ENCODE peak calls at places on chromosomes 4 and X, in eight cellular contexts. Y, M, F, N, E, H, S and B are unnamed samples.

GRCh38 chr4:119585771-119586170 is 42.8 kb downstream of the PDE5A start:
- DNase-seq in F (no peak), E (no peak), H (no peak), M (no peak), S (no peak), N (no peak), Y (no peak), B (no peak)

GRCh38 chrX:3651272-3651671 is 62.2 kb downstream of the PRKX start:
- DNase-seq in Y (no peak), F (no peak), M (peak), N (no peak), H (no peak), E (no peak), S (no peak), B (no peak)

GRCh38 chr4:115355329-115355728 is 241.9 kb upstream of the NDST4 start:
- DNase-seq in Y (no peak), E (no peak), M (no peak), N (no peak), S (no peak), F (no peak), H (no peak), B (no peak)

GRCh38 chrX:155767101-155767878 is 113.9 kb upstream of the VAMP7 start:
- DNase-seq in F (no peak), N (peak), S (peak), E (no peak), H (peak), Y (peak), M (peak), B (no peak)

GRCh38 chrX:93649381-93649780 is 24.0 kb downstream of the NAP1L3 start:
- DNase-seq in M (no peak), N (no peak), Y (no peak), H (no peak), S (no peak), E (no peak), F (no peak), B (no peak)

GRCh38 chr4:6775746-6776145 is 6.8 kb upstream of the KIAA0232 start:
- DNase-seq in Y (no peak), M (no peak), S (no peak), N (no peak), H (no peak), F (no peak), E (peak), B (no peak)

GRCh38 chrX:48558270-48558669 is 16.0 kb upstream of the RBM3 start:
- DNase-seq in S (no peak), E (no peak), M (peak), N (no peak), H (no peak), Y (no peak), F (no peak), B (no peak)

GRCh38 chrX:23434356-23434884 is 99.8 kb downstream of the PTCHD1 start:
- DNase-seq in E (no peak), F (peak), S (no peak), Y (peak), N (peak), M (no peak), H (peak), B (no peak)

GRCh38 chr4:99447079-99447478 is 11.9 kb upstream of the ADH7 start:
- DNase-seq in E (no peak), N (peak), Y (no peak), H (no peak), M (peak), S (peak), F (no peak), B (no peak)

GRCh38 chr4:26021417-26022345 is 107.7 kb downstream of the SMIM20 start:
- DNase-seq in H (no peak), N (peak), S (no peak), F (no peak), M (no peak), E (peak), Y (no peak), B (no peak)

GRCh38 chrX:129701624-129702069 is 37.1 kb upstream of the XPNPEP2 start:
- DNase-seq in E (no peak), S (no peak), N (peak), Y (peak), F (peak), H (peak), M (no peak), B (no peak)

GRCh38 chr4:90641856-90642599 is 514.8 kb downstream of the CCSER1 start:
- DNase-seq in Y (no peak), E (no peak), N (no peak), M (no peak), S (no peak), F (no peak), H (no peak), B (no peak)

GRCh38 chr4:57490520-57490919 is 380.3 kb upstream of the IGFBP7 start:
- DNase-seq in Y (peak), M (peak), S (no peak), F (no peak), E (no peak), N (no peak), H (peak), B (no peak)

GRCh38 chr4:163920426-163920825 is 425.9 kb downstream of the TMA16 start:
- DNase-seq in H (no peak), M (no peak), Y (no peak), S (no peak), N (no peak), E (no peak), F (no peak), B (no peak)

GRCh38 chr4:27789768-27790167 is 929.1 kb downstream of the STIM2 start:
- DNase-seq in H (no peak), M (no peak), E (no peak), Y (no peak), N (no peak), S (no peak), F (no peak), B (no peak)

DNA sequence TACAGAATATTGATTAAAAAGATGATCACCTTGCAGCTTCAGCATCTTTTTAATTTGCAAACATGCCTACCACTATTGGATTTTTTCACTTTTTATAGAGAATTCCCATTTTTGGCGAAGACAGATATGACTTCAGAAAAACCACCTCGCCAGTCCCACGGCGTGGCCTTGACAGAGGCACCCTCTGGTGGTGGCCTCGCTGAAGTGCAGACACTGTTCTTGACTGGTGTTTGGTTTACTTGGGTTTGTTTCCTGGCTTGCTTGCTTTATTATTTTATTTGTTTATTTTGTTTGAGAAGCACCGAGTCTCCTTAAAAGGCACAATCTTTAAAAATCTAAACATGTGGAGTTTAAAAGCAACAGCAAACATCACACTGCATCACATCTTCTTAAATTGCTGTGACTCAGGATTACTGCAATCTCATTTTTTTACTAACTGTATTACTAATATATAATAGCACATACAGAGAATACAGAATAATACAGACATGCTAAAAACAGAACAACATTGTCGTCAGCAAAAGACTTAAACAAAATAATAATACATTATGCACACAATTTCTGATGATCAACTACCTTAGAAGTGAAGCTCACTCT is 13.1 kb upstream of the AMTN start:
- DNase-seq in S (no peak), M (peak), E (no peak), F (no peak), H (peak), Y (no peak), N (peak), B (no peak)
- TF ChIP-seq POLR2A in S (no peak), M (no peak), E (no peak), F (no peak), H (no peak), Y (no peak), N (no peak), B (no peak)

GRCh38 chr4:97027989-97028388 is 1115.3 kb downstream of the STPG2 start:
- DNase-seq in S (no peak), E (no peak), Y (no peak), H (no peak), F (no peak), M (no peak), N (no peak), B (no peak)
- TF ChIP-seq POLR2A in S (no peak), E (no peak), Y (no peak), H (no peak), F (no peak), M (no peak), N (no peak), B (no peak)

GRCh38 chr4:108695062-108695461 is 44.7 kb downstream of the OSTC start:
- DNase-seq in M (no peak), E (no peak), F (no peak), N (no peak), Y (no peak), H (no peak), S (no peak), B (no peak)

GRCh38 chr4:108693819-108694218 is 43.4 kb downstream of the OSTC start:
- DNase-seq in H (no peak), S (no peak), Y (no peak), F (no peak), M (no peak), E (no peak), N (no peak), B (no peak)

GRCh38 chr4:108694423-108694822 is 44.0 kb downstream of the OSTC start:
- DNase-seq in H (no peak), M (no peak), Y (no peak), E (no peak), F (no peak), S (no peak), N (no peak), B (no peak)

GRCh38 chr4:108693211-108693610 is 42.8 kb downstream of the OSTC start:
- DNase-seq in H (no peak), F (no peak), S (no peak), M (no peak), E (no peak), Y (no peak), N (no peak), B (no peak)

GRCh38 chr4:108696160-108696559 is 45.8 kb downstream of the OSTC start:
- DNase-seq in E (no peak), Y (no peak), N (no peak), H (no peak), F (no peak), S (no peak), M (no peak), B (no peak)
- TF ChIP-seq POLR2A in E (no peak), Y (no peak), N (no peak), H (no peak), F (no peak), S (no peak), M (no peak), B (no peak)

DNA sequence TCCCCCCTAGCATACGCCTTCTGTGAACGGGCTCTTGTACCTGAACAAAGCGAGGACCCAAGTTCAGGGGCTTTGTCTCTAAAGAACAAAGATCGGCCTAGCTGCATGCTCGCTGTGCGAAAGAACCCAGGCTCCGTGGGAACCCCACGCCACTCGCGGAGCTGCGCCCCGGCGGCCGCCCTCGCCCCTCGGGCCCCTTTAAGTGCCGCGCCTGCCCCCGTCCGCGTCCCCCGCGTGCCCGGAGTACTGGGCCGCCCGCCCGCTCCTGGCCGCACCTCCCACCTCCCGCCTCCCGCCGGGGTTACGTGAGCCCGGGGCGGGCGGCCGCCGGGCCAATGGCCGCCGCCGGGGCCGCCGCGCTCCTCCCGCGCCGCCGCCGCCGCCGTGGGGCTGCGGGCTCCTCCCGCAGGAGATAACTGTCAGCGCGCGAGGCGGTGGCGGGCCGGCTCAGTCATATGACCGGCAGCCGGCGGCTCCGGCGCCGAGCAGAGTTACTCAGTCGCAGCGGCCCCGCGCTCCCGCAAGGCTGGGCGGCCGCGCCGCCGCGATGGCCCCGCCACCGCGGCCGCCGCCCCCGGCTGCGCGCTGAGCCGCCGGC is at the start of gene FNIP2:
- DNase-seq in S (no peak), Y (peak), H (peak), E (no peak), N (peak), M (peak), F (peak), B (peak)
- TF ChIP-seq POLR2A in S (peak), Y (no peak), H (peak), E (peak), N (peak), M (peak), F (no peak), B (no peak)

GRCh38 chr4:1172228-1172851 is at the start of gene SPON2:
- DNase-seq in F (no peak), M (no peak), E (peak), S (no peak), H (no peak), N (peak), Y (no peak), B (no peak)
- TF ChIP-seq POLR2A in F (no peak), M (no peak), E (peak), S (no peak), H (no peak), N (no peak), Y (no peak), B (no peak)

GRCh38 chr4:147578057-147578476 is 39.1 kb upstream of the TMEM184C start:
- DNase-seq in H (no peak), E (no peak), N (no peak), F (no peak), S (no peak), M (peak), Y (no peak), B (no peak)
- TF ChIP-seq POLR2A in H (no peak), E (no peak), N (no peak), F (no peak), S (no peak), M (no peak), Y (no peak), B (no peak)

GRCh38 chrX:152038798-152039197 is 64.3 kb upstream of the GABRE start:
- DNase-seq in S (no peak), F (no peak), Y (no peak), E (no peak), M (no peak), N (no peak), H (no peak), B (no peak)

GRCh38 chrX:152037183-152037582 is 62.7 kb upstream of the GABRE start:
- DNase-seq in E (no peak), M (no peak), F (no peak), Y (no peak), N (no peak), S (no peak), H (no peak), B (no peak)
- TF ChIP-seq POLR2A in E (no peak), M (no peak), F (no peak), Y (no peak), N (no peak), S (no peak), H (no peak), B (no peak)